ENCODE peak calls at places on chromosomes 13 and 19, in ten cellular contexts. R is activated naive CD8-positive, alpha-beta T cell treated with anti-CD3 and anti-CD28 coated beads for 36 hours; T is NCI-H1694; Z is effector memory CD8-positive, alpha-beta T cell; M is M059J; P is LNCaP clone FGC; C is effector memory CD4-positive, alpha-beta T cell; I is HS-5; N is NCI-H460; K is naive thymus-derived CD4-positive, alpha-beta T cell. U is an unnamed sample.

GRCh38 chr19:49859838-49860715 is 7.3 kb downstream of the PNKP start:
- DNase-seq in Z (no peak), P (no peak), N (no peak), M (no peak), K (no peak), C (no peak), R (no peak), T (no peak), I (no peak), U (no peak)

GRCh38 chr13:45393941-45394570 is 24.1 kb downstream of the SLC25A30 start:
- DNase-seq in M (peak), K (no peak), I (no peak), N (peak), Z (no peak), C (no peak), P (no peak), R (peak), T (peak), U (peak)

GRCh38 chr19:16326401-16327130 is 1.9 kb downstream of the KLF2 start:
- DNase-seq in P (no peak), R (peak), N (no peak), C (peak), I (no peak), T (no peak), M (no peak), K (peak), Z (peak), U (no peak)

GRCh38 chr19:6740589-6741348 is 1.3 kb downstream of the TRIP10 start:
- DNase-seq in C (peak), P (no peak), R (peak), I (no peak), N (no peak), M (peak), K (no peak), T (no peak), Z (no peak), U (no peak)

GRCh38 chr13:106078191-106078590 is 457.3 kb downstream of the EFNB2 start:
- DNase-seq in R (no peak), K (no peak), Z (no peak), C (no peak), M (peak), N (no peak), I (no peak), P (no peak), T (no peak), U (no peak)

GRCh38 chr13:66347718-66348117 is 882.4 kb downstream of the PCDH9 start:
- DNase-seq in R (no peak), T (no peak), P (no peak), K (no peak), Z (no peak), N (no peak), C (no peak), I (no peak), M (no peak), U (no peak)

GRCh38 chr19:13022859-13023636 is 27.8 kb downstream of the NFIX start:
- DNase-seq in I (peak), C (no peak), Z (no peak), P (peak), R (no peak), T (peak), K (no peak), M (peak), N (peak), U (no peak)

GRCh38 chr13:30776661-30777060 is 41.3 kb downstream of the ALOX5AP start:
- DNase-seq in N (no peak), M (no peak), I (no peak), R (no peak), P (no peak), T (no peak), C (no peak), K (no peak), Z (no peak), U (no peak)

GRCh38 chr19:53962887-53963435 is at the start of gene CACNG8:
- DNase-seq in Z (no peak), K (no peak), C (no peak), R (no peak), I (no peak), T (no peak), M (no peak), N (no peak), P (no peak), U (no peak)

GRCh38 chr19:42068756-42069571 is 1.0 kb downstream of the GRIK5 start:
- DNase-seq in M (no peak), P (no peak), R (no peak), T (no peak), Z (no peak), I (no peak), C (no peak), N (no peak), K (no peak), U (no peak)

GRCh38 chr19:16062789-16063188 is 13.5 kb upstream of the TPM4 start:
- DNase-seq in T (peak), N (no peak), Z (peak), I (no peak), R (peak), P (no peak), M (peak), C (no peak), K (peak), U (no peak)

GRCh38 chr13:39012608-39013007 is 22.0 kb upstream of the STOML3 start:
- DNase-seq in M (no peak), N (no peak), T (no peak), I (no peak), C (no peak), R (no peak), P (no peak), K (no peak), Z (no peak), U (no peak)

GRCh38 chr13:46085737-46086136 is 19.1 kb downstream of the CPB2 start:
- DNase-seq in P (no peak), M (no peak), R (no peak), T (no peak), Z (no peak), I (no peak), N (no peak), C (no peak), K (no peak), U (no peak)

GRCh38 chr13:111152836-111153235 is 37.7 kb downstream of the ARHGEF7 start:
- DNase-seq in N (no peak), Z (no peak), C (no peak), M (no peak), P (no peak), K (no peak), I (no peak), T (no peak), R (no peak), U (no peak)

GRCh38 chr13:93775027-93775426 is 548.4 kb downstream of the GPC6 start:
- DNase-seq in I (no peak), M (no peak), P (no peak), R (no peak), C (no peak), K (no peak), Z (no peak), N (no peak), T (no peak), U (no peak)

GRCh38 chr19:10420444-10421239 is at the start of gene PDE4A:
- DNase-seq in K (peak), P (no peak), R (peak), M (no peak), N (no peak), I (no peak), C (no peak), T (no peak), Z (peak), U (no peak)

GRCh38 chr13:113169277-113170272 is 11.1 kb downstream of the PROZ start:
- DNase-seq in M (no peak), I (no peak), Z (no peak), N (no peak), P (no peak), R (no peak), C (no peak), K (no peak), T (no peak), U (no peak)

GRCh38 chr19:37389234-37389633 is 18.3 kb downstream of the ZNF527 start:
- DNase-seq in C (no peak), N (no peak), I (no peak), M (no peak), K (no peak), R (no peak), T (no peak), Z (no peak), P (no peak), U (no peak)

GRCh38 chr13:111943229-111943795 is 123.6 kb upstream of the SOX1 start:
- DNase-seq in P (no peak), Z (no peak), M (no peak), R (no peak), K (no peak), T (no peak), I (no peak), N (no peak), C (no peak), U (no peak)

GRCh38 chr19:4902796-4903195 is at the start of gene ARRDC5:
- DNase-seq in Z (no peak), K (no peak), P (no peak), C (no peak), N (no peak), I (no peak), R (no peak), T (no peak), M (no peak), U (no peak)

GRCh38 chr13:36788276-36788675 is 30.7 kb upstream of the RFXAP start:
- DNase-seq in N (no peak), M (peak), R (no peak), P (no peak), I (peak), C (no peak), Z (no peak), T (no peak), K (no peak), U (no peak)

GRCh38 chr19:46721269-46722003 is 4.5 kb upstream of the PRKD2 start:
- DNase-seq in R (no peak), M (no peak), C (no peak), I (no peak), Z (no peak), N (no peak), P (no peak), K (no peak), T (no peak), U (no peak)

GRCh38 chr13:40681341-40682051 is 15.1 kb upstream of the FOXO1 start:
- DNase-seq in N (no peak), C (no peak), R (no peak), T (no peak), Z (no peak), I (no peak), M (peak), P (no peak), K (no peak), U (no peak)

GRCh38 chr19:12834418-12834943 is at the start of gene RTBDN:
- DNase-seq in T (no peak), N (no peak), P (no peak), I (no peak), C (no peak), K (no peak), Z (no peak), R (no peak), M (peak), U (no peak)

GRCh38 chr19:5571777-5572176 is 4.0 kb upstream of the TINCR start:
- DNase-seq in T (no peak), K (no peak), P (no peak), C (no peak), R (no peak), Z (no peak), N (no peak), M (no peak), I (no peak), U (no peak)

GRCh38 chr13:36778083-36778671 is 40.8 kb upstream of the RFXAP start:
- DNase-seq in I (no peak), C (no peak), R (no peak), Z (no peak), T (no peak), M (peak), P (no peak), K (no peak), N (no peak), U (no peak)

GRCh38 chr19:54905411-54905810 is 537 bp upstream of the NCR1 start:
- DNase-seq in R (no peak), T (no peak), C (no peak), N (no peak), Z (no peak), K (no peak), P (no peak), M (no peak), I (no peak), U (no peak)

GRCh38 chr19:22628401-22628800 is 5.7 kb upstream of the ZNF492 start:
- DNase-seq in T (no peak), N (no peak), K (no peak), Z (no peak), I (no peak), M (no peak), R (no peak), C (no peak), P (no peak), U (no peak)

GRCh38 chr19:10986301-10987127 is 25.7 kb downstream of the SMARCA4 start:
- DNase-seq in K (no peak), P (no peak), Z (no peak), I (no peak), M (no peak), R (no peak), N (no peak), C (no peak), T (no peak), U (no peak)

GRCh38 chr19:38877781-38878574 is at the start of gene RINL:
- DNase-seq in M (no peak), R (peak), Z (peak), I (no peak), N (no peak), C (peak), K (peak), P (no peak), T (no peak), U (no peak)